ENCODE peak calls at places on chromosomes 5 and 9, in four cellular contexts. H is mesenchymal stem cell, C is neuronal stem cell, K is trophoblast cell. B is an unnamed sample.

GRCh38 chr9:116661037-116661954 is 25.8 kb upstream of the TRIM32 start:
- DNase-seq in H (peak), K (peak), C (peak), B (peak)

GRCh38 chr5:10552183-10553143 is 11.4 kb upstream of the ANKRD33B start:
- DNase-seq in K (no peak), H (peak), C (no peak), B (no peak)

GRCh38 chr5:145976431-145977155 is 40.2 kb downstream of the SH3RF2 start:
- DNase-seq in H (peak), C (no peak), K (no peak), B (no peak)

GRCh38 chr9:131490514-131490913 is 12.2 kb upstream of the POMT1 start:
- DNase-seq in C (no peak), H (no peak), K (no peak), B (no peak)

GRCh38 chr5:111859533-111860270 is 102.7 kb upstream of the NREP start:
- DNase-seq in K (no peak), C (no peak), H (peak), B (no peak)

GRCh38 chr9:33165263-33166151 is 1.6 kb downstream of the B4GALT1 start:
- DNase-seq in C (no peak), H (peak), K (peak), B (peak)

GRCh38 chr5:54313311-54314270 is 3.2 kb upstream of the ARL15 start:
- DNase-seq in H (no peak), K (no peak), C (no peak), B (no peak)

GRCh38 chr5:67209141-67209771 is 12.7 kb upstream of the CD180 start:
- DNase-seq in H (peak), C (peak), K (peak), B (peak)

GRCh38 chr5:54415896-54416640 is 39.4 kb upstream of the HSPB3 start:
- DNase-seq in C (no peak), K (peak), H (no peak), B (peak)

GRCh38 chr5:35354751-35355150 is 124.5 kb upstream of the PRLR start:
- DNase-seq in K (no peak), C (no peak), H (no peak), B (no peak)

GRCh38 chr5:172643392-172643871 is 2.4 kb downstream of the NEURL1B start:
- DNase-seq in H (no peak), K (no peak), C (no peak), B (no peak)

GRCh38 chr9:125446581-125447094 is 185.0 kb downstream of the GAPVD1 start:
- DNase-seq in K (no peak), C (no peak), H (no peak), B (peak)

GRCh38 chr5:138739938-138740337 is 13.3 kb upstream of the CTNNA1 start:
- DNase-seq in K (no peak), H (no peak), C (no peak), B (no peak)

GRCh38 chr9:124849801-124850200 is 3.5 kb upstream of the WDR38 start:
- DNase-seq in K (no peak), H (peak), C (no peak), B (no peak)

GRCh38 chr5:11681796-11682195 is 222.4 kb downstream of the CTNND2 start:
- DNase-seq in H (no peak), C (no peak), K (peak), B (no peak)

GRCh38 chr5:147436596-147436995 is 73.3 kb downstream of the DPYSL3 start:
- DNase-seq in C (no peak), K (no peak), H (no peak), B (no peak)

GRCh38 chr9:70125621-70126020 is 82.0 kb downstream of the MAMDC2 start:
- DNase-seq in K (no peak), C (no peak), H (no peak), B (no peak)

GRCh38 chr9:119009253-119009652 is 360.0 kb downstream of the BRINP1 start:
- DNase-seq in H (peak), C (no peak), K (no peak), B (no peak)

GRCh38 chr5:131384616-131385214 is 120.9 kb downstream of the CDC42SE2 start:
- DNase-seq in K (no peak), H (no peak), C (no peak), B (peak)

GRCh38 chr9:20040991-20041606 is 252.3 kb upstream of the SLC24A2 start:
- DNase-seq in K (no peak), H (no peak), C (no peak), B (peak)

GRCh38 chr5:152374711-152375275 is 30.3 kb downstream of the NMUR2 start:
- DNase-seq in H (no peak), C (no peak), K (no peak), B (no peak)

GRCh38 chr9:13705913-13706312 is 426.4 kb upstream of the MPDZ start:
- DNase-seq in C (no peak), H (peak), K (peak), B (peak)

GRCh38 chr5:159313197-159313596 is 17.1 kb downstream of the IL12B start:
- DNase-seq in C (no peak), H (no peak), K (no peak), B (no peak)

GRCh38 chr9:18726546-18726945 is 252.6 kb downstream of the ADAMTSL1 start:
- DNase-seq in C (no peak), K (no peak), H (peak), B (no peak)

GRCh38 chr9:77011973-77012817 is 7.3 kb upstream of the FOXB2 start:
- DNase-seq in C (peak), H (peak), K (peak), B (peak)

GRCh38 chr9:122360891-122361290 is 9.9 kb upstream of the PTGS1 start:
- DNase-seq in H (no peak), K (no peak), C (no peak), B (no peak)

GRCh38 chr9:75788006-75788634 is 102.4 kb upstream of the PCSK5 start:
- DNase-seq in H (no peak), K (no peak), C (no peak), B (no peak)

GRCh38 chr9:136220017-136220729 is 15.2 kb upstream of the LHX3 start:
- DNase-seq in H (peak), K (no peak), C (no peak), B (peak)

GRCh38 chr5:37197340-37198050 is 51.7 kb downstream of the CPLANE1 start:
- DNase-seq in H (peak), C (no peak), K (no peak), B (peak)

GRCh38 chr9:124562328-124562727 is 55.1 kb upstream of the NR5A1 start:
- DNase-seq in K (peak), H (no peak), C (no peak), B (no peak)

GRCh38 chr9:35051069-35051967 is 21.1 kb downstream of the VCP start:
- DNase-seq in K (peak), H (peak), C (peak), B (peak)

GRCh38 chr5:124655211-124655880 is 91.1 kb downstream of the ZNF608 start:
- DNase-seq in C (no peak), H (no peak), K (no peak), B (no peak)

GRCh38 chr9:16870606-16871357 is at the start of gene BNC2:
- DNase-seq in K (no peak), C (peak), H (peak), B (peak)

GRCh38 chr5:110738503-110738811 is 350 bp upstream of the SLC25A46 start:
- DNase-seq in C (no peak), H (no peak), K (no peak), B (no peak)

GRCh38 chr9:4297795-4298254 is 2.0 kb downstream of the GLIS3 start:
- DNase-seq in K (no peak), C (peak), H (peak), B (peak)

GRCh38 chr5:138369249-138369648 is 16.8 kb downstream of the KDM3B start:
- DNase-seq in H (no peak), K (no peak), C (no peak), B (no peak)

GRCh38 chr5:9361835-9362234 is 184.0 kb downstream of the SEMA5A start:
- DNase-seq in K (peak), C (peak), H (peak), B (peak)
- H3K4me2 ChIP-seq in K (no peak), C (no peak), H (no peak), B (no peak)

DNA sequence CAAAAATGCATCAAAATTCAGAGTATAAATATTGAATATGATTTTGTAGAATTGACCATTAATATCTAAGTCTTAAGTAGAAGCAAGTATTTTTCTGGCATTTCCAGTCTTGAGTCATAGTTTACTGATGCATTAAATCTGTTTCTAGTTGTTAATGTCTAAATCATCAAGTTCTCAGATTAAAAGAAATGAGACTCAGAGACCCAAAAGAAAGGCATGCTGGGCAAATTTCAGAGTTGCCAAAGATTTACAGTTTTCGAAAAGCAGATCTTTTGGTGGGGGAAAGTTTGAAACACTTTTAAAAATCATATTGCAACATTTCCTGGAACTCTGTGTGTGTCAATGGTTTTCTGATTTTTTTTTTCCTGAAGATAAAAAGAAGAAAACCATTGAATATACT is 60.9 kb downstream of the ANKRD55 start:
- DNase-seq in H (peak), C (no peak), K (no peak), B (no peak)
- H2BK5ac ChIP-seq in H (no peak), C (no peak), K (no peak), B (no peak)

GRCh38 chr5:157390924-157391297 is 69.1 kb upstream of the NIPAL4 start:
- DNase-seq in K (no peak), H (no peak), C (no peak), B (no peak)
- H3K4me2 ChIP-seq in K (no peak), H (no peak), C (no peak), B (no peak)

GRCh38 chr9:112011051-112011620 is 114.5 kb downstream of the UGCG start:
- DNase-seq in K (no peak), H (peak), C (no peak), B (no peak)

GRCh38 chr9:112013261-112013660 is 116.6 kb downstream of the UGCG start:
- DNase-seq in K (no peak), H (no peak), C (no peak), B (no peak)

GRCh38 chr9:112010537-112010936 is 113.9 kb downstream of the UGCG start:
- DNase-seq in H (no peak), C (no peak), K (no peak), B (no peak)

GRCh38 chr9:112009656-112010055 is 113.0 kb downstream of the UGCG start:
- DNase-seq in C (no peak), K (no peak), H (no peak), B (no peak)

DNA sequence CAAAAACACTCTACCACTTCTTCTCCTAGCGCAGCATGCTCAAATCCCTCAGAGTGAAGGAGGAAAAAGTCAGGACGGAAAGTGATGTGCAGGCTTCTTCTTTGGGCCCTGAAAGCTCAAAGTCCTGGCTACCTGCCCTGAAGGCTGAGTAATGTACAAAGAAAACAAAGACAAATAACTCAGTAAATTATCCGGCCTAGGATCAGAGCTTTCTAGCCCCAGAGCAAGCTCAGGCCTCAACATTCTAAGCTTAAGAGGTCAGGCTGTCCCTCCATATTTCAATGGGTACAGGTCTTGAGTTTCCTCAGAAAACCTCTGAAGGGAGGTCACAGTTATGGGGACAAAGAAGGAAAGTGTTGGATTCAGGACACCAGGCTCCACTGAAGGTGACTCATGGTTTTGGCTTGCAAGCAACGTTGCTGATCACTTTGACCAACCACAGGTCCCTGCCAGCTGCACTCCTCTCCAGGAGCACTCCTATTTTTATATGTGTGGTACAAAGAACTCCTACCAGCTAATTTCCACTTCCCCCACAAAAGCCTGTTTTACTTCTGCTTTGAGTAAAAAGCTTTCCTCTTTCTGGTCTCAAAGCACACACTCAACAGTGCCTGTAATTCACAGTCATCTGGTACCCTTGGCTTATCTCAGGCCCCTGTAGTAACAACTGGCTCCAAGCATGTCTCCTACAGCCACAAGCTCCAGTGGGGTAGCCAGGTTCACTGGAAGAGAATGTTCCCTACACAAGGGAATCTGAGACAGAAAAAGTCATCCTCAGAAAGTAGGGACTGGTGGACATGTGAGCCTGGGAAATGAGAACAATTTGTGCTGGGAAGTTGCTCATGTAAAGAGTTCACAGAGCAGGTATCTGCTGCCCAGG is 115.7 kb downstream of the UGCG start:
- DNase-seq in C (no peak), K (peak), H (peak), B (no peak)
- H2BK5ac ChIP-seq in C (no peak), K (no peak), H (peak), B (no peak)

GRCh38 chr9:6218099-6218502 is 2.5 kb downstream of the IL33 start:
- DNase-seq in C (no peak), H (peak), K (no peak), B (peak)
- H3K4me2 ChIP-seq in C (no peak), H (no peak), K (no peak), B (no peak)

GRCh38 chr9:112443636-112444035 is 43.0 kb upstream of the KIAA1958 start:
- DNase-seq in H (no peak), C (no peak), K (no peak), B (no peak)

GRCh38 chr9:112446518-112446917 is 40.1 kb upstream of the KIAA1958 start:
- DNase-seq in H (no peak), K (no peak), C (no peak), B (peak)

GRCh38 chr9:112445196-112445595 is 41.4 kb upstream of the KIAA1958 start:
- DNase-seq in H (no peak), K (no peak), C (no peak), B (no peak)

GRCh38 chr9:112446080-112446479 is 40.5 kb upstream of the KIAA1958 start:
- DNase-seq in K (no peak), H (no peak), C (no peak), B (no peak)

DNA sequence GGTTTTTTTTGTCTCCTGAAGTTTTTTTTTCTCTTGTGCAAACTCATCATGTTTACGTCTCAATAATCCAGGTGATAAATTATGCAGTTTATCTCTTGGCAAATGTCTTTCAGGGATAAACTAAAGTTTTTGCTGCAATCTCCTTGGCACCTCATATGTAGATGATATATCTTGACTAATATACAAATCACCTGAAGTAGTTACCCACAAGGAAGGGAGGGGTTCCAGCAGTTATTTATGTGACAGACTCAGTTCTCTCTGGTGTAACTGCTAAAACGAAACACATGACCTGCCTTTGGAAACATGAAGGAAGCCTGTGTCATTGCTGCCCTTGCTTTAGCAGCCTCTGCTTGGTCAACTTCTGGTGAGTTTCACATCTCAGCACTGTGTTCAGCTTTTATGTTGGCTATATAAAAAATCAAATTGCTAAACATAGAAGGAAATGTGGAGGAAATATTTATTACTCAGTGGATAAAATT is 39.3 kb upstream of the KIAA1958 start:
- DNase-seq in K (no peak), H (peak), C (no peak), B (no peak)
- H2BK5ac ChIP-seq in K (no peak), H (no peak), C (no peak), B (no peak)

GRCh38 chr9:110912701-110913291 is 125.5 kb downstream of the LPAR1 start:
- DNase-seq in K (peak), H (peak), C (no peak), B (no peak)
- H3K4me2 ChIP-seq in K (no peak), H (no peak), C (no peak), B (no peak)

DNA sequence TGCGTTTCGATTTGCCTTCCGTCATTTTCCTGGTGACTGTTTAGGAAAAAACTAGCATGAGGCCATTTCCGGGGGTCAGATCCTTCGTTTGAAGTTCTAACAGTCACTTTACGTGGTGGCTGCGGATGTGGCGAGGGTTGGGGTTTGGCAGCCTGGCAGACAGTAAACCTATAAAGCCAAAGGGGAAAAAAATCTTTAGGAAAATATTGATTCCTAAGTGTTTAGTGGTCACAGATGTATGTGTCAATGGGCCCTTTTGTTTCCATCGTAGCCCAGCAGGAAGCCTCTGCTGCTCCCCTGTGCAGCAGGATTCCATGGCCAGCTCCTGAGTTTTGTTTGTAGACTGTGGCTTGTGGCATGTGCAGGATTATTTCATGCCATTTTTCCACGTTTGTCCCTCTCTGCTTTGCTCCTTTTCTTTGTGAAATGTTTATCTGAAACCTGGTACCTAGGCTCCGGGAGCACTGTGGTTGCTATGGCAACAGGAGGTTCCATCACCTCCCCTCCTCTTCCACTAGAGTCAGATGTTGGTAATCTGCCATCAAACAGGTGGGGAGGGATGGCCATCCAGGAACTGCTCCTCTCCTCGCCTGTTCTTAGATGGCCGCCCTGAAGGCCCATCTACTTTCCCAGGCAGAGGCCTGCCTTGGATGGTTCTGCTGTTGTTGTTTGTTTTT is 202.3 kb downstream of the AOPEP start:
- DNase-seq in K (no peak), C (no peak), H (no peak), B (no peak)
- H2BK5ac ChIP-seq in K (no peak), C (no peak), H (no peak), B (no peak)

B was measured in mesendoderm.